ENCODE peak calls at places on chromosomes 12 and 14, in four cellular contexts. Q, S, X and H are unnamed samples.

GRCh38 chr12:9868951-9869306 is 225 bp downstream of the CLEC2B start:
- DNase-seq in Q (no peak), S (no peak), X (no peak), H (no peak)

GRCh38 chr12:11704094-11704493 is 54.6 kb downstream of the ETV6 start:
- DNase-seq in S (no peak), X (no peak), Q (no peak), H (no peak)

GRCh38 chr12:71980543-71980942 is 41.9 kb downstream of the TPH2 start:
- DNase-seq in X (no peak), Q (no peak), S (no peak), H (no peak)

GRCh38 chr14:104011824-104012517 is 69.6 kb upstream of the RD3L start:
- DNase-seq in Q (peak), X (peak), S (no peak), H (no peak)

GRCh38 chr14:47391105-47391504 is 284.3 kb downstream of the MDGA2 start:
- DNase-seq in X (no peak), S (no peak), Q (no peak), H (no peak)

GRCh38 chr12:70469221-70469820 is 103.2 kb downstream of the KCNMB4 start:
- DNase-seq in S (no peak), Q (no peak), X (no peak), H (no peak)

GRCh38 chr14:55028476-55028875 is 1.4 kb downstream of the SOCS4 start:
- DNase-seq in S (no peak), Q (no peak), X (no peak), H (no peak)

GRCh38 chr12:66103011-66103913 is 27.3 kb downstream of the LLPH start:
- DNase-seq in X (no peak), Q (no peak), S (peak), H (no peak)

GRCh38 chr14:50107850-50108249 is 8.5 kb downstream of the VCPKMT start:
- DNase-seq in Q (no peak), S (no peak), X (no peak), H (no peak)

GRCh38 chr14:75445958-75446357 is 18.1 kb downstream of the JDP2 start:
- DNase-seq in X (no peak), S (no peak), Q (no peak), H (no peak)

GRCh38 chr12:60279224-60279623 is 683.4 kb downstream of the SLC16A7 start:
- DNase-seq in Q (no peak), S (no peak), X (no peak), H (no peak)

GRCh38 chr12:63826002-63826585 is 18.4 kb upstream of the SRGAP1 start:
- DNase-seq in Q (no peak), S (no peak), X (no peak), H (no peak)

GRCh38 chr14:22106700-22107697 is 433.4 kb upstream of the OR4E1 start:
- DNase-seq in S (peak), X (no peak), Q (no peak), H (no peak)

GRCh38 chr14:96507723-96508122 is 5.5 kb downstream of the PAPOLA start:
- DNase-seq in Q (no peak), X (no peak), S (no peak), H (no peak)

GRCh38 chr14:106564058-106564643 is 1037.8 kb downstream of the TMEM121 start:
- DNase-seq in X (no peak), Q (no peak), S (peak), H (no peak)

GRCh38 chr14:77542349-77543239 is 44.0 kb upstream of the ISM2 start:
- DNase-seq in Q (no peak), X (no peak), S (no peak), H (no peak)